ENCODE peak calls at places on chromosomes 4 and X, in six cellular contexts. Z is body of pancreas, S is thyroid gland, H is suprapubic skin, B is spleen, I is ovary. L is an unnamed sample.
A peak's percentile ranks its signal among the peaks of the same experiment; 100 is the strongest.

GRCh38 chr4:137819964-137820383 is 287.7 kb upstream of the PCDH18 start:
- DNase-seq in Z (peak; percentile 25), S (peak; percentile 8), H (no peak), B (no peak), I (no peak), L (no peak)

GRCh38 chr4:166527500-166527899 is 654.5 kb downstream of the TLL1 start:
- DNase-seq in Z (no peak), S (no peak), H (no peak), B (no peak), I (no peak), L (no peak)

GRCh38 chr4:112649055-112649408 is 12.1 kb downstream of the LARP7 start:
- DNase-seq in Z (no peak), S (no peak), H (no peak), B (no peak), I (no peak), L (no peak)

GRCh38 chrX:71492086-71493065 is 40.5 kb upstream of the OGT start:
- DNase-seq in Z (peak; percentile 38), S (peak; percentile 50), H (peak; percentile 74), B (peak; percentile 89), I (peak; percentile 16), L (peak; percentile 77)

GRCh38 chr4:141132689-141133145 is 552 bp downstream of the RNF150 start:
- DNase-seq in Z (peak; percentile 19), S (peak; percentile 54), H (no peak), B (peak; percentile 76), I (peak; percentile 58), L (peak; percentile 81)

GRCh38 chrX:23888887-23889501 is 18.7 kb downstream of the APOO start:
- DNase-seq in Z (no peak), S (no peak), H (no peak), B (no peak), I (no peak), L (no peak)

GRCh38 chr4:26076000-26076587 is 162.1 kb downstream of the SMIM20 start:
- DNase-seq in Z (peak; percentile 51), S (no peak), H (no peak), B (no peak), I (no peak), L (no peak)

GRCh38 chrX:105475801-105476200 is 255.3 kb upstream of the TEX13A start:
- DNase-seq in Z (no peak), S (no peak), H (no peak), B (no peak), I (no peak), L (no peak)

GRCh38 chr4:1136028-1136427 is 22.7 kb upstream of the RNF212 start:
- DNase-seq in Z (peak; percentile 96), S (no peak), H (no peak), B (no peak), I (no peak), L (no peak)

GRCh38 chr4:181569553-181569952 is 673.6 kb upstream of the TENM3 start:
- DNase-seq in Z (no peak), S (no peak), H (no peak), B (no peak), I (no peak), L (no peak)

GRCh38 chrX:77652095-77652494 is 133.9 kb downstream of the ATRX start:
- DNase-seq in Z (no peak), S (no peak), H (no peak), B (no peak), I (no peak), L (no peak)

GRCh38 chrX:50343917-50344316 is 126.7 kb downstream of the DGKK start:
- DNase-seq in Z (no peak), S (no peak), H (no peak), B (no peak), I (no peak), L (no peak)

GRCh38 chr4:153766758-153767157 is 6.9 kb upstream of the RNF175 start:
- DNase-seq in Z (no peak), S (no peak), H (no peak), B (no peak), I (no peak), L (no peak)

GRCh38 chr4:177177446-177178160 is 132.1 kb upstream of the NEIL3 start:
- DNase-seq in Z (peak; percentile 22), S (no peak), H (no peak), B (no peak), I (no peak), L (no peak)

GRCh38 chrX:85992811-85993229 is 54.5 kb downstream of the CHM start:
- DNase-seq in Z (no peak), S (no peak), H (no peak), B (no peak), I (no peak), L (no peak)

GRCh38 chr4:151824647-151825046 is 63.8 kb upstream of the GATB start:
- DNase-seq in Z (no peak), S (no peak), H (no peak), B (no peak), I (no peak), L (no peak)

GRCh38 chr4:147355849-147356248 is 125.0 kb upstream of the EDNRA start:
- DNase-seq in Z (no peak), S (no peak), H (no peak), B (no peak), I (no peak), L (no peak)

GRCh38 chrX:24466025-24466424 is 939 bp downstream of the PDK3 start:
- DNase-seq in Z (no peak), S (no peak), H (no peak), B (no peak), I (no peak), L (no peak)

GRCh38 chr4:113435893-113436292 is 325.6 kb downstream of the CAMK2D start:
- DNase-seq in Z (peak; percentile 19), S (no peak), H (no peak), B (no peak), I (peak; percentile 45), L (peak; percentile 85)

GRCh38 chr4:123477804-123478209 is 81.2 kb downstream of the SPRY1 start:
- DNase-seq in Z (peak; percentile 24), S (no peak), H (no peak), B (no peak), I (no peak), L (no peak)

GRCh38 chrX:104254442-104255115 is at the start of gene ESX1:
- DNase-seq in Z (no peak), S (no peak), H (no peak), B (no peak), I (no peak), L (no peak)

GRCh38 chr4:101418055-101418454 is 70.7 kb upstream of the PPP3CA start:
- DNase-seq in Z (no peak), S (no peak), H (no peak), B (peak; percentile 75), I (no peak), L (no peak)

GRCh38 chr4:131427000-131427399 is 1722.1 kb upstream of the PCDH10 start:
- DNase-seq in Z (no peak), S (no peak), H (no peak), B (no peak), I (no peak), L (no peak)

GRCh38 chrX:40009462-40009851 is 88.3 kb downstream of the BCOR start:
- DNase-seq in Z (no peak), S (no peak), H (no peak), B (no peak), I (no peak), L (no peak)
- H3K9me3 ChIP-seq in Z (no peaks in the 10 kb centered on the region), S (no peaks in the 10 kb centered on the region), H (no peaks in the 10 kb centered on the region), B (no peaks in the 10 kb centered on the region), I (no peaks in the 10 kb centered on the region), L (no peaks in the 10 kb centered on the region)

GRCh38 chrX:41522071-41522470 is 74.9 kb downstream of the NYX start:
- DNase-seq in Z (no peak), S (no peak), H (no peak), B (no peak), I (no peak), L (no peak)
- H3K27ac ChIP-seq in Z (no peak overlapping the region), S (no peak overlapping the region), H (no peak overlapping the region), B (no peak overlapping the region), I (no peak overlapping the region), L (no peak overlapping the region)

DNA sequence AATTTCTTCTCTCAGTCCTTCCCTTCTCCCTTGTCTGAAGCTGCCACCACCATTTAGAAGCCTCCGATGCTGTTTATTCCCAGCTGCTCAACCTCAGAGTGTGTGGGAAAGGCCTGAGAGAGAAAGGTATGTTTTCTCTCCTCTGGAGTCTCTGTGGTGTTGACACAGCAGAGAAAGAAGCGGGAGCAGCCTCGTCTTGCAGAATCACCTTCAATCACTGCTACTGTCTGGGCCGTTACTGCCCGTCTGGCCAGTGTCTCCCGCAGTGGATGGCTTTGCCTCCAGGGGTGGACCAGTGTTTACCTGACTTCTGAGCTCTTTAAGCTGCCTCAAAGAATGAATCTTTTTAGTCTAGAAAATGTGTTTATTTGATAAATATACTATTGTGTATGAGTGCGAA is 148.9 kb upstream of the FAM47C start:
- DNase-seq in Z (no peak), S (no peak), H (no peak), B (no peak), I (no peak), L (no peak)
- TF ChIP-seq POLR2A in Z (no peak), S (no peak), H (no peak), B (no peak), I (no peak), L (no peak)

DNA sequence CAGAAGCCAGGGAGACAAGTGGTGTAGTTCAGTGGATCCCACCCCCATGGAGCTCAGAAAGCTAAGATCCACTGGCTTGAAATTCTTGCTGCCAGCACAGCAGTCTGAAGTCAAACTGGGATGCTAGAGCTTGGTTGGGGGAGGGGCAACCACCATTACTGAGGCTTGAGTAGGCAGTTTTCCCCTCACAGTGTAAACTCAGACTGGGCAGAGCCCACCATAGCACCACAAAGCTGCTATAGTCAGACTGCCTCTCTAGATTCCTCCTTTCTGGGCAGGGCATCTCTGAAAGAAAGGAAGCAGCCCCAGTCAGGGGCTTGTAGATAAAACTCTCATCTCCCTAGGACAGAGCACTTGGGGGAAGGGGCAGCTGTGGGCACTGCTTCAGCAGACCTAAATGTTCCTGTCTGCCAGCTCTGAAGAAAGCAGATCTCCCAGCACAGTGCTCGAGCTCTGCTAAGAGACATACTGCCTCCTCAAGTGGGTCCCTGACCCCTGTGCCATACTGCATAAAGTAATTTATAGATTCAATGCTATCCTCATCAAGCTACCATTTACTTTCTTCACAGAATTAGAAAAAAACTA is 163.2 kb downstream of the HHIP start:
- DNase-seq in Z (no peak), S (no peak), H (no peak), B (no peak), I (no peak), L (no peak)
- H3K9me3 ChIP-seq in Z (peaks cover 9% of the 10 kb centered on the region), S (no peaks in the 10 kb centered on the region), H (peaks cover 15% of the 10 kb centered on the region), B (peaks cover 41% of the 10 kb centered on the region), I (no peaks in the 10 kb centered on the region), L (peaks cover 14% of the 10 kb centered on the region)

GRCh38 chr4:106314960-106315359 is 1.0 kb downstream of the TBCK start:
- DNase-seq in Z (no peak), S (no peak), H (no peak), B (no peak), I (no peak), L (no peak)
- H3K27ac ChIP-seq in Z (peak overlapping the region; percentile 92), S (peak overlapping the region; percentile 90), H (peak overlapping the region; percentile 98), B (peak overlapping the region; percentile 94), I (no peak overlapping the region), L (peak overlapping the region; percentile 92)

GRCh38 chrX:34909151-34909550 is 33.4 kb upstream of the FAM47B start:
- DNase-seq in Z (no peak), S (no peak), H (no peak), B (no peak), I (no peak), L (no peak)
- TF ChIP-seq POLR2A in Z (no peak), S (no peak), H (no peak), B (no peak), I (no peak), L (no peak)

L was measured in sigmoid colon.